ENCODE peak calls at places on chromosomes 6 and 20, in six cellular contexts. M, W, Y, R, A and Z are unnamed samples. For H3K27me3, the result is how much of the 10 kb centered on the place peaks cover.

GRCh38 chr6:74166849-74167248 is 470.8 kb downstream of the CD109 start:
- DNase-seq in M (no peak), W (no peak), Y (no peak), R (no peak), A (peak), Z (peak)

GRCh38 chr6:81171991-81172740 is 580.3 kb downstream of the TENT5A start:
- DNase-seq in M (no peak), W (peak), Y (peak), R (no peak), A (peak), Z (peak)

GRCh38 chr6:144624246-144624645 is 339.1 kb downstream of the UTRN start:
- DNase-seq in M (no peak), W (no peak), Y (no peak), R (no peak), A (no peak), Z (no peak)

GRCh38 chr6:153059757-153060156 is 57.2 kb upstream of the MTRF1L start:
- DNase-seq in M (no peak), W (no peak), Y (peak), R (no peak), A (no peak), Z (no peak)

GRCh38 chr6:112037783-112038216 is 16.1 kb upstream of the CCN6 start:
- DNase-seq in M (no peak), W (peak), Y (peak), R (peak), A (peak), Z (peak)

GRCh38 chr6:147642458-147642857 is 134.0 kb downstream of the SAMD5 start:
- DNase-seq in M (no peak), W (no peak), Y (peak), R (peak), A (peak), Z (no peak)

GRCh38 chr6:163405412-163406309 is 8.9 kb upstream of the QKI start:
- DNase-seq in M (peak), W (peak), Y (no peak), R (no peak), A (peak), Z (no peak)

GRCh38 chr6:154995241-154996162 is at the start of gene TIAM2:
- DNase-seq in M (no peak), W (peak), Y (no peak), R (no peak), A (peak), Z (no peak)

GRCh38 chr20:37596890-37597539 is 69.3 kb upstream of the BLCAP start:
- DNase-seq in M (no peak), W (no peak), Y (no peak), R (no peak), A (no peak), Z (no peak)

GRCh38 chr6:165823609-165824326 is 160.7 kb upstream of the PDE10A start:
- DNase-seq in M (no peak), W (no peak), Y (no peak), R (no peak), A (no peak), Z (no peak)

GRCh38 chr6:49548613-49549304 is 1.7 kb upstream of the C6orf141 start:
- DNase-seq in M (no peak), W (no peak), Y (no peak), R (no peak), A (no peak), Z (no peak)

GRCh38 chr6:137013738-137014602 is 30.8 kb downstream of the IL20RA start:
- DNase-seq in M (no peak), W (no peak), Y (peak), R (peak), A (peak), Z (peak)

GRCh38 chr6:5666695-5667094 is 340.0 kb downstream of the NRN1 start:
- DNase-seq in M (no peak), W (no peak), Y (no peak), R (no peak), A (no peak), Z (no peak)

GRCh38 chr6:5663739-5664138 is 343.0 kb downstream of the NRN1 start:
- DNase-seq in M (no peak), W (no peak), Y (no peak), R (no peak), A (no peak), Z (no peak)

GRCh38 chr6:5667737-5668136 is 339.0 kb downstream of the NRN1 start:
- DNase-seq in M (no peak), W (no peak), Y (no peak), R (no peak), A (no peak), Z (no peak)

GRCh38 chr6:5665173-5665572 is 341.6 kb downstream of the NRN1 start:
- DNase-seq in M (no peak), W (no peak), Y (no peak), R (no peak), A (no peak), Z (no peak)

GRCh38 chr6:5665667-5666066 is 341.1 kb downstream of the NRN1 start:
- DNase-seq in M (no peak), W (no peak), Y (no peak), R (no peak), A (no peak), Z (no peak)
- H3K4me3 ChIP-seq in M (no peak), W (no peak), Y (no peak), R (no peak), A (no peak), Z (no peak)

GRCh38 chr20:64167676-64168075 is 3.4 kb downstream of the MYT1 start:
- DNase-seq in M (peak), W (peak), Y (no peak), R (no peak), A (no peak), Z (no peak)

GRCh38 chr20:64171211-64171610 is 7.0 kb downstream of the MYT1 start:
- DNase-seq in M (peak), W (peak), Y (no peak), R (no peak), A (no peak), Z (no peak)

GRCh38 chr20:64168381-64169088 is 4.3 kb downstream of the MYT1 start:
- DNase-seq in M (peak), W (peak), Y (peak), R (no peak), A (no peak), Z (no peak)

GRCh38 chr20:64166712-64167615 is 2.7 kb downstream of the MYT1 start:
- DNase-seq in M (peak), W (peak), Y (no peak), R (no peak), A (no peak), Z (no peak)

GRCh38 chr20:64169089-64169560 is 4.9 kb downstream of the MYT1 start:
- DNase-seq in M (peak), W (no peak), Y (no peak), R (no peak), A (no peak), Z (no peak)
- H3K27me3 ChIP-seq in M (under half), W (under half), Y (under half), R (half or more), A (half or more), Z (under half)

GRCh38 chr6:119323926-119324325 is 25.6 kb downstream of the MAN1A1 start:
- DNase-seq in M (no peak), W (no peak), Y (no peak), R (no peak), A (peak), Z (peak)

GRCh38 chr6:119324718-119325117 is 24.8 kb downstream of the MAN1A1 start:
- DNase-seq in M (no peak), W (no peak), Y (no peak), R (no peak), A (no peak), Z (no peak)

GRCh38 chr6:119323478-119323877 is 26.1 kb downstream of the MAN1A1 start:
- DNase-seq in M (no peak), W (no peak), Y (no peak), R (no peak), A (no peak), Z (peak)

GRCh38 chr6:119322034-119322433 is 27.5 kb downstream of the MAN1A1 start:
- DNase-seq in M (no peak), W (no peak), Y (no peak), R (no peak), A (no peak), Z (no peak)

DNA sequence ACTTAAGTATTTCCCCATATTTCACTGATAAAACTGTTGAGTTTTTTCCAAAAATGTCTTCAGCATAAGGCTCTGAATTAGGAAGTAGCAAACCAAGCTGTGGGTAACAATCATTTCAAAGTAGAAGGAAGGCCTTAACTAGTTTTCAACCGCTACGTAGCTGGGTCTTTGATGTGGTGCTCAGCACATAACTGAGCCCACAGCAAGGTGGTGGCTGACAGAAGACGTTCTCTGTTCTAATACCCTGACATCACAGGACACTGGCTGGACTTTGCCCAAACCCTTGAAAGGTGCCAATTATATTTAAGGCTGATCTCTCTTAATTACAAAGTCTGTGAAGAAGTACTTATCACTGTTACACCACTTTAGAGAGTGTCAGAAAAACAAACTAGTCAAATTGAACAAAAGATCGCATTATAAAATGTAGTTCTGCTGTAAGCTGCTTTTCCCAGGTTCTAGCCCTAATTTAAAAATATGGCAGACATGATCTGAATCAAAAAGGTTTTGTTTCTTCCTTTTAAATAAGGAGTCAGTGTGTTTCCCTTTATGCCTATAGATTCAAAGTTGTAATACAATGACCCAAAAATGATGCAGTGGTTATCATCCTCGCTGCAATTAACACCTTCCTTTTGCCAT is 26.7 kb downstream of the MAN1A1 start:
- DNase-seq in M (no peak), W (no peak), Y (no peak), R (no peak), A (no peak), Z (no peak)
- H3K4me3 ChIP-seq in M (no peak), W (no peak), Y (no peak), R (no peak), A (no peak), Z (no peak)

DNA sequence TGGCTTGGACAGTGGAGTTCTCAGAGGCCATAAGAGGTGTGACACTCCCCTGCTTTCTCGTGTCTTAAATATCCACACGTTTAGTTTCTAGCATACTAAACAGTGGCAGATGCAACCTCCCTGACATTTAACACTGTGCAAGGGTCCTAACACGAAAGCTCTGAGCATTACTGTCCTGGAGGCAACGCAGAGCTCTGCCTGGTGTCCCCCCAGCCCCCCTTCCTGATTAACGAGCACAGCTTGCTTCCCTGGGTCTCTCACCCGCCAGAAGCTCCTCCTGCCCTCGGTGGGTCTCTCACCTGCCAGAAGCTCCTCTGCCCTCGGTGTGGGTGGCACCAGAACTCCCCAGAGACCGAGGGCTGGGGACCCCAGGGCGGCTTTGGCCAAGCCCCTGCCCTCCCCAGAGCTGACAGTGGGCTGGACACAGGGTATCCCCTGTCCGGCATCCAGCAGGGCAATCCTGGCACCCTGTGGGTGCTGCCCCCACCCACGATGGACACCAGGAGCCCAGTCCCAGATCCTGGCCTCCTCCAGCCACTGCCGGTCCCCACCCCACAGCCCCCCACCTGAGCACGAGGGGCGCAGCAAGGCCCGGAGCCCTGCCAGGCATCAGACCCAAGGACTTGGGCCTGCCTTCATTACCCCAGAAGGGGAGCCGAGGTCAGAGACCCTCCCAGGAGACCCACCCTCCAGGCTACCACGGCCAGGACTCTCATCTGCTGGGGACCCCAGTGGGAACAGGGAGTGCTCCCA is 12.4 kb upstream of the KCNQ2 start:
- DNase-seq in M (no peak), W (peak), Y (no peak), R (no peak), A (no peak), Z (no peak)
- H3K27me3 ChIP-seq in M (half or more), W (under half), Y (under half), R (under half), A (half or more), Z (under half)

GRCh38 chr6:12865782-12866181 is 149.2 kb downstream of the PHACTR1 start:
- DNase-seq in M (no peak), W (no peak), Y (no peak), R (no peak), A (no peak), Z (no peak)

GRCh38 chr6:12870033-12870432 is 153.5 kb downstream of the PHACTR1 start:
- DNase-seq in M (no peak), W (no peak), Y (no peak), R (no peak), A (no peak), Z (no peak)

GRCh38 chr6:12865117-12865516 is 148.6 kb downstream of the PHACTR1 start:
- DNase-seq in M (no peak), W (no peak), Y (no peak), R (no peak), A (no peak), Z (no peak)

GRCh38 chr6:12861603-12862002 is 145.0 kb downstream of the PHACTR1 start:
- DNase-seq in M (no peak), W (no peak), Y (no peak), R (no peak), A (no peak), Z (no peak)

DNA sequence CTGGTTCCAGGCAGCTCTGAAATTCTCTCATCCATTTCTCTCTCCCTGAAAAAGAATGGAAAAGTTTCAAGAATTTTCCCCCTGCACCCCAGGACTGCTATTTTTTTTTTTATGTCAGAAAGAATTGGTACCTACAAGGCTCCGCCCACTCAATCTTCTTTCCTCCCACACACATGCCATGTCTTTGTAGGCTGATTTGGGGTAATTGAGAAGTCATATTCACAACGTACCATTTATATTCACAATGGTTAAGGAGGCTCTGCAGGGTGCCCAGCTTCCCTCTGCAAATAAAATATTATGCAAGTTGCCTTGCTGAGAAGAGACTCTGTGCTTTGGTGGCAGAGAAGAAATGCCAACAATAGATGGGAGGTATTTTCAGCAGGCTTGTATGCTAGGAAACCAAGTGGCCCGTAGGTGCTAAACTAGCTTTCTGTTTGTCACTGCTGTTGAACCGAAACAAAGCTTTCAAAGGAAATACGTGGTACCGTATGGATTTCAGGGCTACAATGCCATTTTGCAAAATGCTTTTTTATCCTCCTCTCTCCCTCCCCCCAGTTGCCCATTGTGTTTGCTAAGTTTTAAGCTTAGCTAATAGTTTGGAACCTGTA is 150.0 kb downstream of the PHACTR1 start:
- DNase-seq in M (no peak), W (no peak), Y (no peak), R (no peak), A (no peak), Z (no peak)
- H3K4me3 ChIP-seq in M (no peak), W (no peak), Y (no peak), R (no peak), A (no peak), Z (no peak)

GRCh38 chr6:36967757-36968156 is 13.2 kb downstream of the PI16 start:
- DNase-seq in M (no peak), W (no peak), Y (no peak), R (no peak), A (no peak), Z (no peak)
- H3K27me3 ChIP-seq in M (under half), W (under half), Y (under half), R (under half), A (under half), Z (under half)

GRCh38 chr6:146546440-146546839 is 2.8 kb downstream of the RAB32 start:
- DNase-seq in M (no peak), W (no peak), Y (peak), R (peak), A (peak), Z (peak)
- H3K4me3 ChIP-seq in M (peak), W (no peak), Y (peak), R (peak), A (peak), Z (no peak)